ENCODE peak calls at places on chromosome 5, in six cellular contexts. U is K562, S is A549, P is HepG2, J is GM12878, R is endothelial cell of umbilical vein. A is an unnamed sample.

GRCh38 chr5:154829589-154830218 is 20.7 kb downstream of the FAXDC2 start:
- DNase-seq in R (no peak), U (no peak), P (no peak), J (no peak), S (no peak), A (no peak)

GRCh38 chr5:152329896-152330295 is 75.2 kb downstream of the NMUR2 start:
- DNase-seq in P (no peak), U (no peak), R (no peak), S (no peak), J (no peak), A (no peak)

GRCh38 chr5:372911-373709 is 51.6 kb downstream of the AHRR start:
- DNase-seq in R (peak; percentile 15), P (no peak), U (no peak), S (no peak), J (no peak), A (peak; percentile 93)

GRCh38 chr5:6365977-6366590 is 12.3 kb downstream of the MED10 start:
- DNase-seq in P (no peak), U (no peak), S (no peak), J (no peak), R (no peak), A (peak; percentile 53)

GRCh38 chr5:142748132-142748531 is 22.0 kb upstream of the ARHGAP26 start:
- DNase-seq in P (peak; percentile 53), U (no peak), R (peak; percentile 18), J (no peak), S (no peak), A (no peak)

GRCh38 chr5:133048993-133049725 is 2.7 kb upstream of the HSPA4 start:
- DNase-seq in S (no peak), P (no peak), U (no peak), R (peak; percentile 66), J (no peak), A (no peak)

GRCh38 chr5:19044931-19045695 is 942.9 kb downstream of the CDH18 start:
- DNase-seq in U (no peak), J (no peak), P (no peak), R (no peak), S (no peak), A (no peak)

GRCh38 chr5:41416336-41416735 is 94.1 kb downstream of the PLCXD3 start:
- DNase-seq in J (no peak), R (no peak), U (no peak), S (no peak), P (no peak), A (no peak)

GRCh38 chr5:45376463-45376862 is 319.7 kb downstream of the HCN1 start:
- DNase-seq in U (no peak), J (no peak), R (peak; percentile 74), P (no peak), S (no peak), A (no peak)

GRCh38 chr5:132525299-132525724 is 18.0 kb downstream of the IL5 start:
- DNase-seq in U (no peak), J (peak; percentile 97), R (no peak), P (no peak), S (no peak), A (peak; percentile 6)

GRCh38 chr5:43482490-43483064 is 1.1 kb downstream of the TMEM267 start:
- DNase-seq in R (no peak), U (peak; percentile 53), S (peak; percentile 34), P (peak; percentile 32), J (no peak), A (peak; percentile 42)

GRCh38 chr5:82735160-82735789 is 341.9 kb downstream of the TMEM167A start:
- DNase-seq in S (no peak), R (peak; percentile 45), U (peak; percentile 14), P (peak; percentile 69), J (no peak), A (peak; percentile 26)

GRCh38 chr5:82393951-82394350 is 115.8 kb upstream of the RPS23 start:
- DNase-seq in U (no peak), P (no peak), J (no peak), R (no peak), S (no peak), A (no peak)

GRCh38 chr5:173920866-173921265 is 32.7 kb downstream of the CPEB4 start:
- DNase-seq in U (no peak), J (no peak), S (no peak), R (no peak), P (no peak), A (no peak)

GRCh38 chr5:113608113-113608551 is 94.6 kb downstream of the YTHDC2 start:
- DNase-seq in S (no peak), R (no peak), J (no peak), U (peak; percentile 12), P (no peak), A (peak; percentile 16)

GRCh38 chr5:15365040-15365439 is 134.9 kb upstream of the FBXL7 start:
- DNase-seq in P (no peak), U (no peak), S (no peak), R (peak; percentile 38), J (no peak), A (no peak)

GRCh38 chr5:88878976-88879375 is 4.0 kb downstream of the MEF2C start:
- DNase-seq in J (no peak), R (peak; percentile 65), P (no peak), U (no peak), S (no peak), A (no peak)

GRCh38 chr5:13278148-13278547 is 666.3 kb downstream of the DNAH5 start:
- DNase-seq in P (no peak), S (no peak), U (no peak), J (no peak), R (no peak), A (peak; percentile 11)

GRCh38 chr5:156124713-156125112 is 202.3 kb upstream of the SGCD start:
- DNase-seq in U (no peak), P (no peak), R (no peak), J (no peak), S (no peak), A (no peak)

GRCh38 chr5:140857177-140857986 is 1.7 kb downstream of the PCDHA10 start:
- DNase-seq in P (no peak), R (no peak), U (no peak), J (no peak), S (no peak), A (no peak)

GRCh38 chr5:122937914-122938313 is 92.5 kb downstream of the SNX24 start:
- DNase-seq in S (no peak), P (no peak), U (no peak), J (no peak), R (peak; percentile 6), A (no peak)

GRCh38 chr5:132335402-132335801 is 34.1 kb upstream of the SLC22A5 start:
- DNase-seq in P (no peak), S (no peak), J (no peak), R (no peak), U (no peak), A (no peak)

GRCh38 chr5:166031926-166032325 is 2259.5 kb upstream of the WWC1 start:
- DNase-seq in S (no peak), P (no peak), R (no peak), U (no peak), J (no peak), A (no peak)

GRCh38 chr5:113427871-113428574 is 6.8 kb downstream of the TSSK1B start:
- DNase-seq in S (no peak), R (no peak), J (no peak), P (no peak), U (no peak), A (no peak)

GRCh38 chr5:57412010-57412409 is 70.6 kb downstream of the ACTBL2 start:
- DNase-seq in U (no peak), J (no peak), S (no peak), R (no peak), P (no peak), A (no peak)

GRCh38 chr5:38451372-38451735 is 105.1 kb downstream of the LIFR start:
- DNase-seq in P (no peak), J (no peak), R (no peak), U (no peak), S (no peak), A (no peak)

GRCh38 chr5:66830636-66831035 is 234.4 kb downstream of the MAST4 start:
- DNase-seq in S (no peak), U (no peak), J (no peak), P (no peak), R (peak; percentile 69), A (no peak)

GRCh38 chr5:163190762-163191161 is 246.6 kb upstream of the CCNG1 start:
- DNase-seq in U (no peak), S (no peak), R (no peak), P (no peak), J (peak; percentile 3), A (no peak)

GRCh38 chr5:169745441-169746146 is 108.5 kb downstream of the DOCK2 start:
- DNase-seq in J (no peak), U (peak; percentile 50), S (no peak), R (no peak), P (no peak), A (no peak)

GRCh38 chr5:10987881-10988504 is 227.0 kb upstream of the DAP start:
- DNase-seq in P (peak; percentile 43), S (peak; percentile 35), J (no peak), U (peak; percentile 83), R (peak; percentile 20), A (peak; percentile 62)
- TF ChIP-seq MYC in P (no peak), S (no peak), J (no peak), U (no peak), R (no peak), A (no peak)

GRCh38 chr5:138469540-138470321 is 4.5 kb downstream of the EGR1 start:
- DNase-seq in U (peak; percentile 44), S (peak; percentile 35), P (no peak), J (no peak), R (peak; percentile 22), A (no peak)

GRCh38 chr5:138468133-138468965 is 3.1 kb downstream of the EGR1 start:
- DNase-seq in P (no peak), S (no peak), J (no peak), U (no peak), R (peak; percentile 1), A (peak; percentile 39)

GRCh38 chr5:138468966-138469539 is 3.8 kb downstream of the EGR1 start:
- DNase-seq in U (no peak), J (no peak), R (peak; percentile 3), S (no peak), P (no peak), A (no peak)

GRCh38 chr5:138472353-138472752 is 7.1 kb downstream of the EGR1 start:
- DNase-seq in R (no peak), S (no peak), P (no peak), U (no peak), J (no peak), A (no peak)

GRCh38 chr5:138470322-138471285 is 5.3 kb downstream of the EGR1 start:
- DNase-seq in R (peak; percentile 8), J (no peak), S (no peak), P (no peak), U (no peak), A (no peak)
- TF ChIP-seq POLR2A in R (no peak), J (no peak), S (no peak), P (peak; percentile 80), U (no peak), A (no peak)

GRCh38 chr5:18037718-18038117 is 403.5 kb downstream of the TAF11L14 start:
- DNase-seq in J (no peak), R (no peak), U (no peak), S (no peak), P (no peak), A (no peak)

GRCh38 chr5:18032744-18033143 is 398.5 kb downstream of the TAF11L14 start:
- DNase-seq in U (no peak), R (no peak), J (no peak), P (no peak), S (no peak), A (no peak)
- TF ChIP-seq MAX in U (no peak), R (no peak), J (no peak), P (no peak), S (no peak), A (no peak)

GRCh38 chr5:75663621-75664285 is 52.5 kb downstream of the ANKDD1B start:
- DNase-seq in R (no peak), U (no peak), P (no peak), J (no peak), S (no peak), A (no peak)
- TF ChIP-seq MYC in R (no peak), U (no peak), P (no peak), J (no peak), S (no peak), A (no peak)

A was measured in NB4.